ENCODE peak calls at places on chromosomes 7 and 10, in eight cellular contexts. T is uterus, C is Peyer's patch, R is sigmoid colon, M is HepG2, G is transverse colon, Z is AG04450, K is right lobe of liver. U is an unnamed sample.

GRCh38 chr10:133261726-133262325 is 14.8 kb downstream of the ADAM8 start:
- DNase-seq in T (peak; percentile 88), M (no peak), R (peak; percentile 93), K (peak; percentile 94), Z (no peak), G (peak; percentile 91), C (peak; percentile 91), U (peak; percentile 96)

GRCh38 chr7:94394399-94395140 is at the start of gene COL1A2:
- DNase-seq in C (peak; percentile 64), M (no peak), K (no peak), R (peak; percentile 92), Z (peak; percentile 98), T (peak; percentile 93), G (peak; percentile 48), U (peak; percentile 44)

GRCh38 chr7:133984023-133984422 is 143.1 kb upstream of the LRGUK start:
- DNase-seq in R (no peak), Z (no peak), C (no peak), K (no peak), T (no peak), G (no peak), M (no peak), U (no peak)

GRCh38 chr7:128398016-128398840 is 11.6 kb downstream of the IMPDH1 start:
- DNase-seq in G (peak; percentile 69), C (peak; percentile 69), Z (no peak), R (peak; percentile 80), K (no peak), M (no peak), T (peak; percentile 59), U (peak; percentile 23)

GRCh38 chr10:32946108-32946507 is 11.9 kb downstream of the ITGB1 start:
- DNase-seq in T (no peak), Z (no peak), K (no peak), R (no peak), C (no peak), G (no peak), M (no peak), U (no peak)

GRCh38 chr10:35083242-35083641 is 6.9 kb downstream of the CUL2 start:
- DNase-seq in T (no peak), K (no peak), Z (no peak), R (no peak), C (no peak), M (no peak), G (no peak), U (no peak)

GRCh38 chr10:20745556-20745955 is 151.6 kb downstream of the NEBL start:
- DNase-seq in C (no peak), R (no peak), Z (no peak), G (no peak), K (no peak), T (no peak), M (no peak), U (no peak)

GRCh38 chr10:31752167-31752566 is 176.5 kb downstream of the ARHGAP12 start:
- DNase-seq in T (no peak), G (no peak), R (no peak), K (no peak), M (no peak), C (no peak), Z (no peak), U (no peak)

GRCh38 chr7:150378115-150378852 is 846 bp upstream of the ZNF775 start:
- DNase-seq in K (peak; percentile 72), M (peak; percentile 82), R (peak; percentile 76), Z (peak; percentile 20), C (peak; percentile 80), T (peak; percentile 56), G (peak; percentile 80), U (peak; percentile 68)

GRCh38 chr10:76150139-76150885 is 718.9 kb downstream of the LRMDA start:
- DNase-seq in R (no peak), G (no peak), M (peak; percentile 96), T (peak; percentile 42), Z (no peak), K (no peak), C (no peak), U (peak; percentile 39)

GRCh38 chr7:128858380-128859231 is 4.0 kb upstream of the ATP6V1F start:
- DNase-seq in C (no peak), T (peak; percentile 52), G (no peak), K (no peak), M (no peak), Z (no peak), R (no peak), U (no peak)

DNA sequence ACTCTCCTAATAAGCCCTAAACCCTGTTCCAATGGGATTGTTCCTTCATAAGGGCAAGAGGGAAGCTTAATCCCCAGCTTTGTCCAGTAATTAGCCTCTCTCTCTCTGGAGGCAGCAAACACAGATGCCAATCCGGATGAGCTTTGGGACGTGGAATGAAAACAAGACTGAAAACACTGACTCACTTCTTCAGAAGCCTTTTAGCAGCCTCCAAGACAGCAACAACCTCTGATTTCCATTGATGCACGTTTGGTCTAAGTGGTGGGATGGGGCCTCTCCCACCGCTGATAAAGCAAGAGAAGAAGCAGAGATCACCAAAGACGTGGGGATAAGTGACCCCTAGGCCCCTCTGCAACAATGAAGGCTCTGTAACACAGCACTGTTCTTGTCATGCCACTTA is 5.8 kb upstream of the GFRA1 start:
- DNase-seq in Z (no peak), G (no peak), C (no peak), M (no peak), R (no peak), K (no peak), T (no peak), U (no peak)
- H3K27ac ChIP-seq in Z (no peak overlapping the region), G (no peak overlapping the region), C (no peak overlapping the region), M (no peak overlapping the region), R (peak overlapping the region; percentile 31), K (no peak overlapping the region), T (no peak overlapping the region), U (no peak overlapping the region)

DNA sequence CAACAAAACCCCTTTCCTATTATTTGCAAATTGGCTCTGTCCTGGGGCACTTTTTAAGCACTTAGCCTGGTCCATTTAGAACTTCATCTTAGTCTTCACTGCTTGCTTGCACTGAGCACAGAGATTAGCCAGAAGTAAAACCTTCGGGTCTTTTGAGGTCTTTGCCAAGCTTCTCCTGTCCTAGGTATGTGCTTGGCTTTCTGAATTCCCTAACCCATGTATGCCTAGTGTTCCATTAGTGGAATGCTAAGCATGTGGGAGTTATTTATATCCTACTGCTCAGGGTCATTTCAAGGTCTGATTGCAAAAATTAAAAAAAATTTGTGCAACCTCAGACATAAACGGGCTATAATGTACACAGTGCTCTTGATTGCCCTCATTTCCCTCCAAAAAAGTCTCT is 18.0 kb downstream of the ZNF37A start:
- DNase-seq in C (no peak), R (no peak), K (no peak), T (no peak), Z (no peak), G (no peak), M (peak; percentile 21), U (no peak)
- H3K9me3 ChIP-seq in C (no peaks in the 10 kb centered on the region), R (peaks cover 30% of the 10 kb centered on the region), K (peaks cover 19% of the 10 kb centered on the region), T (peaks cover 4% of the 10 kb centered on the region), Z (peaks cover 35% of the 10 kb centered on the region), G (peaks cover 88% of the 10 kb centered on the region), M (peaks cover 10% of the 10 kb centered on the region), U (no peaks in the 10 kb centered on the region)

GRCh38 chr10:79089579-79090110 is 20.9 kb downstream of the ZMIZ1 start:
- DNase-seq in T (no peak), M (no peak), C (no peak), G (no peak), K (no peak), Z (no peak), R (no peak), U (peak; percentile 27)
- H3K27ac ChIP-seq in T (peak overlapping the region; percentile 33), M (peak overlapping the region; percentile 11), C (no peak overlapping the region), G (peak overlapping the region; percentile 63), K (no peak overlapping the region), Z (peak overlapping the region; percentile 31), R (peak overlapping the region; percentile 49), U (no peak overlapping the region)

GRCh38 chr7:154909241-154910105 is 93.5 kb downstream of the PAXIP1 start:
- DNase-seq in M (no peak), Z (no peak), K (no peak), G (no peak), T (no peak), R (no peak), C (no peak), U (no peak)
- H3K9me3 ChIP-seq in M (peaks cover 15% of the 10 kb centered on the region), Z (peaks cover 48% of the 10 kb centered on the region), K (no peaks in the 10 kb centered on the region), G (no peaks in the 10 kb centered on the region), T (no peaks in the 10 kb centered on the region), R (no peaks in the 10 kb centered on the region), C (no peaks in the 10 kb centered on the region), U (no peaks in the 10 kb centered on the region)

GRCh38 chr10:72598769-72599701 is 26.8 kb downstream of the MICU1 start:
- DNase-seq in M (no peak), R (no peak), T (no peak), C (no peak), Z (no peak), K (no peak), G (no peak), U (no peak)

GRCh38 chr10:72601144-72601543 is 24.7 kb downstream of the MICU1 start:
- DNase-seq in M (no peak), C (no peak), R (no peak), G (no peak), K (no peak), T (no peak), Z (no peak), U (no peak)

GRCh38 chr10:72593963-72594362 is 31.9 kb downstream of the MICU1 start:
- DNase-seq in C (no peak), M (peak; percentile 62), G (no peak), T (no peak), R (no peak), K (no peak), Z (no peak), U (no peak)

GRCh38 chr10:72595436-72595835 is 30.4 kb downstream of the MICU1 start:
- DNase-seq in R (no peak), T (no peak), K (no peak), G (no peak), C (no peak), M (no peak), Z (no peak), U (no peak)

DNA sequence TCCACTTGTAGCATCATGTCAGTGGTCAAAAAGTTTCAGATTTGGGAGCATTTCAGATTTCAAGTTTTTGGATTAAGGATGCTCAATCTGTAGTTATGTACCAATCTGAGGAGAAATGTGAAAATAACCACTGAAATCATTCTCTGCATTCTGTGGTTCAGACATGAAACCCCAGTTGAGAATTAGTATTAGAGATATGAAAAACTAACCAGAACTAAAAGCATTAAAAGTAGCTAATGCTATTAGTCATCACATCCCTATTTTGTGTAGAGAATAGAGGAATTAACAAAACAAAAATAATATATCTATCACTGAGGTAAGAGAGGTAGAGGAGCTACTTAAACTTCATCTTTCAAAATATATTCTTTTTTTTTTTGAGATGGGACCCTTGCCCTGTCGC is 28.0 kb downstream of the MICU1 start:
- DNase-seq in K (no peak), M (no peak), T (no peak), R (no peak), G (no peak), Z (no peak), C (no peak), U (no peak)
- H3K27ac ChIP-seq in K (no peak overlapping the region), M (no peak overlapping the region), T (no peak overlapping the region), R (no peak overlapping the region), G (no peak overlapping the region), Z (no peak overlapping the region), C (no peak overlapping the region), U (no peak overlapping the region)